ENCODE peak calls at places on chromosome 13, in ten cellular contexts. Z is fibroblast of lung; D is HCT116; U is IMR-90; N is hepatocyte; A is psoas muscle; I is CD8-positive, alpha-beta T cell; E is pancreas; Q is sigmoid colon; H is kidney. W is an unnamed sample. For H3K4me1, the result is how much of the 10 kb centered on the place peaks cover.

GRCh38 chr13:111373486-111373885 is 53.0 kb downstream of the TEX29 start:
- DNase-seq in Z (no peak), D (no peak), U (no peak), N (no peak), A (no peak), I (no peak), E (no peak), Q (no peak), H (no peak), W (no peak)

GRCh38 chr13:111880185-111880584 is 186.8 kb upstream of the SOX1 start:
- DNase-seq in Z (no peak), D (no peak), U (no peak), N (no peak), A (no peak), I (no peak), E (no peak), Q (no peak), H (no peak), W (no peak)

GRCh38 chr13:46542833-46543232 is 10.1 kb upstream of the LRCH1 start:
- DNase-seq in Z (no peak), D (no peak), U (no peak), N (no peak), A (no peak), I (no peak), E (no peak), Q (no peak), H (no peak), W (no peak)

GRCh38 chr13:75353786-75354193 is 128.2 kb downstream of the TBC1D4 start:
- DNase-seq in Z (no peak), D (no peak), U (peak), N (no peak), A (no peak), I (no peak), E (no peak), Q (no peak), H (no peak), W (no peak)

GRCh38 chr13:32878172-32878571 is 138.1 kb upstream of the KL start:
- DNase-seq in Z (no peak), D (no peak), U (peak), N (no peak), A (no peak), I (no peak), E (no peak), Q (no peak), H (no peak), W (no peak)

GRCh38 chr13:94175076-94175475 is 304.4 kb downstream of the DCT start:
- DNase-seq in Z (no peak), D (no peak), U (no peak), N (no peak), A (no peak), I (no peak), E (no peak), Q (no peak), H (no peak), W (no peak)

GRCh38 chr13:111337741-111338140 is 17.3 kb downstream of the TEX29 start:
- DNase-seq in Z (no peak), D (no peak), U (peak), N (no peak), A (no peak), I (no peak), E (no peak), Q (peak), H (no peak), W (no peak)

GRCh38 chr13:18943721-18944391 is 237.8 kb downstream of the TUBA3C start:
- DNase-seq in Z (no peak), D (no peak), U (no peak), N (no peak), A (no peak), I (no peak), E (peak), Q (no peak), H (peak), W (peak)

GRCh38 chr13:95624020-95624419 is 20.5 kb downstream of the DZIP1 start:
- DNase-seq in Z (peak), D (peak), U (peak), N (peak), A (no peak), I (no peak), E (no peak), Q (no peak), H (no peak), W (no peak)

GRCh38 chr13:100589178-100589725 is 663 bp upstream of the GGACT start:
- DNase-seq in Z (no peak), D (no peak), U (no peak), N (no peak), A (no peak), I (no peak), E (no peak), Q (no peak), H (no peak), W (no peak)

GRCh38 chr13:42405665-42406390 is 133.9 kb downstream of the AKAP11 start:
- DNase-seq in Z (no peak), D (no peak), U (peak), N (no peak), A (no peak), I (no peak), E (no peak), Q (no peak), H (no peak), W (no peak)

GRCh38 chr13:78610381-78610883 is 7.1 kb upstream of the POU4F1 start:
- DNase-seq in Z (peak), D (no peak), U (peak), N (no peak), A (no peak), I (no peak), E (no peak), Q (no peak), H (no peak), W (no peak)

GRCh38 chr13:94263038-94263437 is 216.4 kb downstream of the DCT start:
- DNase-seq in Z (no peak), D (no peak), U (no peak), N (no peak), A (no peak), I (no peak), E (no peak), Q (no peak), H (no peak), W (no peak)

GRCh38 chr13:48265217-48265815 is 32.3 kb downstream of the ITM2B start:
- DNase-seq in Z (no peak), D (no peak), U (no peak), N (no peak), A (no peak), I (no peak), E (no peak), Q (no peak), H (no peak), W (no peak)

GRCh38 chr13:95100525-95101121 is 200.6 kb downstream of the ABCC4 start:
- DNase-seq in Z (peak), D (no peak), U (peak), N (no peak), A (no peak), I (no peak), E (no peak), Q (no peak), H (no peak), W (no peak)

GRCh38 chr13:109088101-109088500 is 458.7 kb downstream of the MYO16 start:
- DNase-seq in Z (no peak), D (no peak), U (no peak), N (no peak), A (no peak), I (no peak), E (no peak), Q (no peak), H (no peak), W (no peak)

GRCh38 chr13:99289674-99290337 is 17.4 kb downstream of the GPR183 start:
- DNase-seq in Z (no peak), D (no peak), U (no peak), N (no peak), A (no peak), I (no peak), E (no peak), Q (no peak), H (no peak), W (no peak)

GRCh38 chr13:44471686-44472085 is 98.1 kb downstream of the SERP2 start:
- DNase-seq in Z (peak), D (no peak), U (peak), N (no peak), A (no peak), I (no peak), E (no peak), Q (no peak), H (no peak), W (no peak)

GRCh38 chr13:35965226-35965927 is 165.8 kb downstream of the DCLK1 start:
- DNase-seq in Z (peak), D (no peak), U (no peak), N (no peak), A (no peak), I (no peak), E (no peak), Q (no peak), H (no peak), W (no peak)
- H3K4me3 ChIP-seq in Z (no peak), D (no peak), U (no peak), N (no peak), A (no peak), I (no peak), E (no peak), Q (no peak), H (no peak), W (no peak)

DNA sequence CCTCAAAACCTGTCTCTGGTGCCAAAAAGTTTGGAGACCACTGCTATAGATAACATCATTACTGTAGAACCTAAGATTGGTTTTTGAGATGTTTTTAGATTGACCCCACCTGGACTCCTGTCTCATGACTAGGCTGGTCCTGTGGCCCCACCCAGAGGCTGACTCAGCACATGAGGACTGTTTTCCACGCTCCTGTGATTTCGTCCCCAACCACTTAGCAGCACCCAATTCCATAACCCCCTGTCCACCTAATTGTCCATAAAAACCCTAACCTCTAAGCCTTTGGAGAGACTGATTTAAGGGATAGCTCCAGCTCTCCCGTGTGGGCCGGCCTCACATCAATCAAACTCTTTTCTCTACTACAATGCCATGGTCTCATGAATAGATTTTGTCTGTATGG is 25.6 kb upstream of the GAS6 start:
- DNase-seq in Z (no peak), D (no peak), U (no peak), N (no peak), A (no peak), I (no peak), E (no peak), Q (no peak), H (no peak), W (no peak)
- H3K4me1 ChIP-seq in Z (under half), D (under half), U (under half), N (under half), A (under half), I (under half), E (under half), Q (under half), H (under half), W (under half)

GRCh38 chr13:28140433-28141125 is 2.2 kb downstream of the PAN3 start:
- DNase-seq in Z (no peak), D (no peak), U (peak), N (peak), A (no peak), I (no peak), E (no peak), Q (no peak), H (no peak), W (no peak)
- TF ChIP-seq CTCF in Z (no peak), D (no peak), U (no peak), N (no peak), A (no peak), I (no peak), E (no peak), Q (no peak), H (no peak), W (no peak)

GRCh38 chr13:50126378-50127016 is 111.3 kb downstream of the KCNRG start:
- DNase-seq in Z (peak), D (no peak), U (peak), N (peak), A (no peak), I (no peak), E (no peak), Q (no peak), H (peak), W (peak)

GRCh38 chr13:50127726-50128291 is 112.6 kb downstream of the KCNRG start:
- DNase-seq in Z (no peak), D (no peak), U (no peak), N (peak), A (no peak), I (no peak), E (no peak), Q (no peak), H (peak), W (peak)

GRCh38 chr13:50125556-50126377 is 110.5 kb downstream of the KCNRG start:
- DNase-seq in Z (peak), D (peak), U (peak), N (peak), A (peak), I (peak), E (peak), Q (peak), H (peak), W (peak)

GRCh38 chr13:50128406-50129048 is 113.3 kb downstream of the KCNRG start:
- DNase-seq in Z (no peak), D (no peak), U (no peak), N (no peak), A (no peak), I (no peak), E (no peak), Q (no peak), H (peak), W (no peak)

DNA sequence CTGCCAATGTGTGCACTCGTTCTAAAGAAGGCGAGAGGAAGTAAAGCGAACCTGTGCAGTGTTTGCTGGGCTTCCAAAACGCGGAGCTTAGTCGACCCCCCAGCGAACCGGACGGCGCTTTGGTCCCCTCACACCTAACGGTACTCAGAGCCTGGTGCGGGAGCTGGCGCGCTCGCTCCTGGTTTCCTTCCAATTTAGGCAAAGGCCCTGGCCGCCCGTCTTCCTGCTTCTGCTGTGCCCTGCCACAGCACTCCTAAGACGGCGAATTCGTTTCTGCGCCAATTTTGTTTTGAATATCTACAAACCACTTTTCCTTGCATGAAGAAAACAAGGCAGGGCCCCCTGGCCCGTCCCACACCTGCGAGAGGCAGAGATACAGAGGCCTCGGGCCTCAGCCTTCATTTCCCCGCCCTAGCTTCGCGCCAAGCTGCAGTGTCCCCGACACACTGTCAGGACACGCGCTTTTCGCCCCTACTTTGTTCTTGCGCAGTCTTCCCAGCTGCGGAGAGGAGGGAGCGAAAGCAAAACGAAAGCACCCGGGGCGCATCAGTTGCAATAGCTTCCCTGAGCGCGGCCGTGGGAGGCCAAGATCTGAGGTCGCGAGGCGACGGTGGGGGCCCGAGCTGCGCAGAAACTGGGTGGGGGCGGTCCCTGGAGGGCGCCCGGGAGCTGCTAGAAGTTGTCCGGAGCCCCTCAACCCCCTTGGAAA is 111.9 kb downstream of the KCNRG start:
- DNase-seq in Z (peak), D (no peak), U (peak), N (peak), A (peak), I (no peak), E (no peak), Q (peak), H (peak), W (peak)
- H3K4me3 ChIP-seq in Z (peak), D (no peak), U (peak), N (peak), A (peak), I (peak), E (peak), Q (peak), H (peak), W (no peak)

GRCh38 chr13:64740493-64740892 is 2489.6 kb downstream of the PCDH9 start:
- DNase-seq in Z (no peak), D (no peak), U (no peak), N (no peak), A (no peak), I (no peak), E (no peak), Q (no peak), H (no peak), W (no peak)
- H3K4me1 ChIP-seq in Z (under half), D (under half), U (under half), N (under half), A (under half), I (under half), E (under half), Q (under half), H (under half), W (under half)

DNA sequence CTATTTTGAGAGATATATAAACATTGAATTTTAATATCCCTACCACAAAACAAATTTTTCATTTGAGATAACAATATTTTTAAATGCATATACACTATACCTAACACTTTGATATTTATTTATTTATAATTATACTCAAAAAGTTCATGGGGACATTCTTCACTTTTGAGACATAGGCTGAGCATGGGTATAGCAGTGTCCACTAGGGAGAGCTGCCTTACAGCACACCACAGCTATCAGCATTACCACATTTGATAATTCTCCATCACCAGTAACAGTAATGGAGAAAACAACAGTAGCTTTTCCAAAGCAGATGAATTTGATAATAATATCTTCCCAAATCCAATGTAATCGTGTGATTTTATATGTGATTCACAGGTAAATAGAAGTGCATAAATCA is 626.1 kb downstream of the DACH1 start:
- DNase-seq in Z (peak), D (no peak), U (no peak), N (peak), A (no peak), I (no peak), E (no peak), Q (no peak), H (no peak), W (no peak)
- TF ChIP-seq CTCF in Z (peak), D (peak), U (peak), N (peak), A (peak), I (no peak), E (peak), Q (no peak), H (peak), W (no peak)

GRCh38 chr13:24670927-24671326 is 9.3 kb upstream of the ATP12A start:
- DNase-seq in Z (no peak), D (peak), U (no peak), N (peak), A (no peak), I (no peak), E (peak), Q (no peak), H (no peak), W (peak)
- H3K4me3 ChIP-seq in Z (no peak), D (peak), U (no peak), N (no peak), A (no peak), I (no peak), E (peak), Q (no peak), H (no peak), W (no peak)

GRCh38 chr13:40968416-40969000 is 50.6 kb downstream of the ELF1 start:
- DNase-seq in Z (no peak), D (no peak), U (no peak), N (no peak), A (no peak), I (no peak), E (no peak), Q (no peak), H (no peak), W (no peak)
- H3K4me1 ChIP-seq in Z (under half), D (under half), U (under half), N (under half), A (under half), I (half or more), E (under half), Q (under half), H (under half), W (under half)

DNA sequence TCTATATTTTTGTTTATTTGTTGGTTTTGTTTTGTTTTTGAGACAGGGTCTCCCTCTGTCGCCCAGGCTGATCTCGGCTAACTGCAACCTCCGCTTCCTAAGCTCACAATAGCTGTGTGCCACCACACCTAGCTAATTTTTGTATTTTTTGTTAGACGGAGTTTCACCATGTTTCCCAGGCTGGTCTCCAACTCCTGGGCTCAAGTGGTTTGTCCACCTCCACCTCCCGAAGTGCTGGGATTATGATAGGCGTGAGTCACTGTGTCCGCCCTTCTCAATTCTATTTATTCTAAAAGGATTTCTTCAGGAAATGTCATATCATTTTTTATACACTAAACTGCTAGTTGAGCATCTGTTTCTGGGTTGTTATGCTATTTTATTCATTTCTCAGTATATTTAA is 1206.0 kb downstream of the OLFM4 start:
- DNase-seq in Z (no peak), D (no peak), U (no peak), N (no peak), A (no peak), I (no peak), E (no peak), Q (no peak), H (no peak), W (no peak)
- TF ChIP-seq CTCF in Z (no peak), D (no peak), U (no peak), N (no peak), A (no peak), I (no peak), E (no peak), Q (no peak), H (no peak), W (no peak)